ENCODE peak calls at places on chromosomes 4 and X, in four cellular contexts. Z is upper lobe of left lung, K is K562, U is SK-N-SH. D is an unnamed sample.

GRCh38 chr4:45122406-45122805 is 396.1 kb upstream of the GNPDA2 start:
- DNase-seq in Z (no peak), K (no peak), U (no peak), D (no peak)

GRCh38 chrX:77446029-77446585 is 1.1 kb upstream of the FGF16 start:
- DNase-seq in Z (peak; percentile 37), K (no peak), U (no peak), D (no peak)

GRCh38 chr4:38751341-38752043 is 31.3 kb downstream of the TLR10 start:
- DNase-seq in Z (no peak), K (no peak), U (no peak), D (no peak)

GRCh38 chr4:37976991-37977470 is 16.8 kb downstream of the PTTG2 start:
- DNase-seq in Z (peak; percentile 97), K (peak; percentile 92), U (peak; percentile 93), D (peak; percentile 57)

GRCh38 chrX:134711135-134711941 is 53.1 kb upstream of the PLAC1 start:
- DNase-seq in Z (no peak), K (no peak), U (peak; percentile 49), D (no peak)

GRCh38 chrX:24475480-24475879 is 10.4 kb downstream of the PDK3 start:
- DNase-seq in Z (no peak), K (no peak), U (no peak), D (no peak)

GRCh38 chrX:153970398-153971123 is 1.1 kb downstream of the HCFC1 start:
- DNase-seq in Z (peak; percentile 82), K (peak; percentile 55), U (peak; percentile 77), D (no peak)

GRCh38 chr4:154189346-154189745 is 302.3 kb downstream of the DCHS2 start:
- DNase-seq in Z (no peak), K (no peak), U (no peak), D (no peak)

GRCh38 chr4:94892051-94892450 is 134.3 kb downstream of the BMPR1B start:
- DNase-seq in Z (no peak), K (no peak), U (no peak), D (no peak)

GRCh38 chr4:2536193-2537010 is at the start of gene FAM193A:
- DNase-seq in Z (peak; percentile 99), K (peak; percentile 89), U (peak; percentile 98), D (peak; percentile 99)
- TF ChIP-seq POLR2AphosphoS5 in Z (peak; percentile 73), K (peak; percentile 58), U (peak; percentile 33), D (peak; percentile 88)

GRCh38 chrX:136667446-136668168 is 19.6 kb downstream of the CD40LG start:
- DNase-seq in Z (no peak), K (no peak), U (no peak), D (no peak)
- H3K9me3 ChIP-seq in Z (peaks cover 7% of the 10 kb centered on the region), K (no peaks in the 10 kb centered on the region), U (no peaks in the 10 kb centered on the region), D (no peaks in the 10 kb centered on the region)

GRCh38 chr4:92091335-92091734 is 212.4 kb upstream of the GRID2 start:
- DNase-seq in Z (no peak), K (no peak), U (no peak), D (no peak)
- TF ChIP-seq CTCF in Z (no peak), K (peak; percentile 32), U (peak; percentile 45), D (no peak)

GRCh38 chr4:187000281-187000680 is 276.6 kb upstream of the FAT1 start:
- DNase-seq in Z (no peak), K (no peak), U (no peak), D (no peak)

GRCh38 chr4:187006189-187006618 is 282.5 kb upstream of the FAT1 start:
- DNase-seq in Z (no peak), K (no peak), U (no peak), D (peak; percentile 19)

GRCh38 chr4:186999676-187000075 is 276.0 kb upstream of the FAT1 start:
- DNase-seq in Z (no peak), K (no peak), U (no peak), D (no peak)

GRCh38 chr4:187010052-187010451 is 286.4 kb upstream of the FAT1 start:
- DNase-seq in Z (no peak), K (no peak), U (no peak), D (no peak)

GRCh38 chr4:187004628-187005027 is 281.0 kb upstream of the FAT1 start:
- DNase-seq in Z (no peak), K (no peak), U (no peak), D (no peak)
- TF ChIP-seq POLR2AphosphoS5 in Z (no peak), K (no peak), U (no peak), D (no peak)

D was measured in prostate gland.